ENCODE peak calls at places on chromosomes 13 and 19, in seven cellular contexts. I is CD8-positive, alpha-beta T cell; K is body of pancreas; S is aorta; L is endothelial cell of umbilical vein; N is stomach; R is hepatocyte. P is an unnamed sample. For H3K4me1, the result is how much of the 10 kb centered on the place peaks cover.

GRCh38 chr13:33494596-33495214 is 209.2 kb upstream of the STARD13 start:
- DNase-seq in I (no peak), N (no peak), S (peak), L (peak), R (peak), K (peak), P (no peak)

GRCh38 chr13:35768126-35768525 is 291.6 kb upstream of the MAB21L1 start:
- DNase-seq in I (no peak), N (no peak), L (no peak), S (no peak), R (no peak), K (no peak), P (no peak)

GRCh38 chr13:101514695-101515275 is 62.3 kb downstream of the ITGBL1 start:
- DNase-seq in L (peak), I (no peak), N (no peak), K (peak), R (peak), S (no peak), P (no peak)

GRCh38 chr13:73833331-73834070 is 300.7 kb downstream of the KLF12 start:
- DNase-seq in I (no peak), R (no peak), L (no peak), N (no peak), K (no peak), S (no peak), P (no peak)

GRCh38 chr19:719081-719512 is 10.4 kb downstream of the PALM start:
- DNase-seq in I (no peak), L (no peak), R (no peak), N (no peak), S (peak), K (peak), P (peak)

GRCh38 chr13:60583911-60584753 is 187.1 kb downstream of the TDRD3 start:
- DNase-seq in N (no peak), R (no peak), L (no peak), S (no peak), K (peak), I (no peak), P (no peak)

GRCh38 chr19:54252845-54253244 is 4.2 kb downstream of the LILRB5 start:
- DNase-seq in S (no peak), I (no peak), N (no peak), R (no peak), L (no peak), K (no peak), P (peak)

GRCh38 chr19:6803036-6803404 is 30.5 kb downstream of the VAV1 start:
- DNase-seq in S (no peak), K (peak), N (no peak), L (no peak), I (no peak), R (no peak), P (no peak)

GRCh38 chr19:3655402-3656072 is 28.9 kb upstream of the CACTIN start:
- DNase-seq in S (no peak), L (peak), K (no peak), N (peak), I (no peak), R (peak), P (no peak)

GRCh38 chr13:112248909-112249592 is 127.1 kb upstream of the SPACA7 start:
- DNase-seq in R (no peak), K (no peak), S (no peak), N (no peak), I (peak), L (no peak), P (peak)

GRCh38 chr13:97245011-97245410 is 22.9 kb downstream of the MBNL2 start:
- DNase-seq in K (no peak), I (no peak), S (no peak), R (no peak), N (no peak), L (peak), P (no peak)

GRCh38 chr13:24865158-24865557 is 101.2 kb downstream of the RNF17 start:
- DNase-seq in I (no peak), K (no peak), L (no peak), S (no peak), R (no peak), N (no peak), P (no peak)

GRCh38 chr13:79481685-79482052 is 714 bp downstream of the NDFIP2 start:
- DNase-seq in R (peak), K (peak), S (no peak), I (peak), L (no peak), N (peak), P (no peak)

GRCh38 chr13:98810746-98811145 is 58.3 kb upstream of the SLC15A1 start:
- DNase-seq in L (no peak), I (no peak), N (no peak), K (no peak), R (peak), S (no peak), P (no peak)

GRCh38 chr13:43448605-43449004 is 338.2 kb downstream of the ENOX1 start:
- DNase-seq in S (no peak), N (no peak), R (no peak), K (no peak), L (no peak), I (no peak), P (no peak)

GRCh38 chr13:31807090-31807541 is 67.8 kb downstream of the RXFP2 start:
- DNase-seq in L (no peak), R (no peak), I (no peak), K (no peak), N (no peak), S (no peak), P (no peak)

GRCh38 chr13:96817336-96817941 is 176.8 kb downstream of the OXGR1 start:
- DNase-seq in N (no peak), L (peak), K (no peak), S (no peak), R (peak), I (no peak), P (no peak)

GRCh38 chr13:24153347-24153746 is 7.2 kb upstream of the SPATA13 start:
- DNase-seq in I (no peak), K (no peak), R (no peak), L (no peak), N (no peak), S (no peak), P (no peak)

GRCh38 chr13:40333238-40333637 is 333.2 kb downstream of the FOXO1 start:
- DNase-seq in K (no peak), R (no peak), I (no peak), N (no peak), S (no peak), L (no peak), P (no peak)

GRCh38 chr13:114110091-114110829 is 22.2 kb downstream of the RASA3 start:
- DNase-seq in S (peak), N (peak), K (peak), R (no peak), I (peak), L (peak), P (peak)

GRCh38 chr19:33535176-33535575 is 13.6 kb upstream of the PEPD start:
- DNase-seq in R (no peak), L (no peak), K (no peak), N (no peak), I (no peak), S (no peak), P (no peak)

GRCh38 chr19:4140237-4140711 is 13.2 kb upstream of the CREB3L3 start:
- DNase-seq in S (no peak), N (no peak), L (peak), K (peak), I (peak), R (peak), P (no peak)

GRCh38 chr19:16381756-16382401 is 57.3 kb downstream of the KLF2 start:
- DNase-seq in K (peak), N (no peak), R (no peak), L (no peak), S (peak), I (no peak), P (peak)

GRCh38 chr19:16834747-16835146 is 5.5 kb downstream of the SIN3B start:
- DNase-seq in K (no peak), I (no peak), S (no peak), N (no peak), L (no peak), R (no peak), P (no peak)

GRCh38 chr19:42132030-42132628 is at the start of gene POU2F2:
- DNase-seq in R (no peak), N (peak), L (no peak), K (peak), S (peak), I (peak), P (no peak)

DNA sequence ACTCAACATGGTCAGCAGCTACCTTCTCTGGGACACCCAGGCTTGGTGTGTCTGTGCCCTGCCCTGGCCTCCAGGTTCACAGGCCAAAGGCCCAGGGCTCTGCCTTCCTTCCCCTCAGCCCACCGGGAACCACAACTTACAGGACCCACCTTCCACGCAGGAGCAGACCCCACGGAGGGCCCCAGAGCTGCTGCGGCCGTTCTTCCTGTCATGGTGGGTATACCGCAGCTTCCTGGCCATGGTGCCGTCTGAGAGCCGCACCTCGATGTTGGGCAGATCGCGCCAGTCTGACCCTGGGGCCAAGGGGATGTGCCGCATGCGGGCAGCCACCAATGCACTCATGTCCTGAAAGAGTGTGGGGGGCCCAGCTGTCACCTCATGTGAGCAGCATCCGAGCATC is 17.2 kb upstream of the EIF3G start:
- DNase-seq in R (no peak), K (no peak), I (no peak), N (no peak), S (no peak), L (no peak), P (no peak)
- H3K27ac ChIP-seq in R (no peak), K (no peak), I (no peak), N (no peak), S (no peak), L (no peak), P (no peak)

GRCh38 chr19:45446944-45447343 is 20.9 kb upstream of the FOSB start:
- DNase-seq in K (no peak), L (no peak), R (peak), I (no peak), N (no peak), S (no peak), P (no peak)
- H3K4me1 ChIP-seq in K (under half), L (under half), R (under half), I (half or more), N (half or more), S (under half), P (under half)

GRCh38 chr19:10289167-10289835 is 451 bp upstream of the ICAM5 start:
- DNase-seq in K (no peak), I (peak), N (peak), R (peak), S (no peak), L (no peak), P (no peak)

GRCh38 chr19:10290876-10291553 is 1.3 kb downstream of the ICAM5 start:
- DNase-seq in I (peak), R (peak), L (no peak), N (peak), K (peak), S (peak), P (no peak)

GRCh38 chr19:10290439-10290875 is 705 bp downstream of the ICAM5 start:
- DNase-seq in N (no peak), S (no peak), L (no peak), K (no peak), R (no peak), I (no peak), P (no peak)

GRCh38 chr19:10288662-10289166 is 1.0 kb upstream of the ICAM5 start:
- DNase-seq in L (no peak), R (no peak), N (peak), I (no peak), S (peak), K (no peak), P (no peak)

DNA sequence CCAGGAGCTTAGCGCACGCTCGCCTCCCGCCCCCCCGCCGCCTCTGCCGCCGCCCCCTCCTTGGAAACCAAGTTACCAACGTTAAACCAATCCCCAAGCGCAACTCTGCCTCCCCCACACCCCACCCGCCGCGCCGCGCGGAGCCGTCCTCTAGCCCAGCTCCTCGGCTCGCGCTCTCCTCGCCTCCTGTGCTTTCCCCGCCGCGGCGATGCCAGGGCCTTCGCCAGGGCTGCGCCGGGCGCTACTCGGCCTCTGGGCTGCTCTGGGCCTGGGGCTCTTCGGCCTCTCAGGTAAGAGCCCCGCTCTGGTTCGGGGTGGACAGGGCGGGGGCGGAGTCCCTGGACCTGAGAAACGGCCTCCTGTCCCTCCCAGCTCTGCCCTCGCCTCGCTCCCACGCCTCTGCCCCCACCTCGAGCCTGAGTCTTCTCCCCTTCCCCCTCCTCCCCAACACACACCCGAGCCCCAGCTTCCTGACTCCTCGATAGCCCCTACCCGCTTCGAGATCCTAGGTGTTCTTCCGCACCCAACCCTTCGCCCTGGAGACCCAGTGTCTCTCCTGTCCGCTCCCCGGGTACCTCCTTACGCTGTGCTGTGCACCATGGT is at the start of gene ICAM5:
- DNase-seq in L (no peak), R (no peak), K (no peak), N (no peak), I (no peak), S (no peak), P (no peak)
- H3K27ac ChIP-seq in L (no peak), R (no peak), K (no peak), N (no peak), I (no peak), S (no peak), P (no peak)

GRCh38 chr13:53007872-53008271 is 20.7 kb upstream of the OLFM4 start:
- DNase-seq in I (no peak), K (no peak), N (no peak), R (no peak), S (no peak), L (no peak), P (no peak)
- H3K4me1 ChIP-seq in I (under half), K (under half), N (under half), R (under half), S (under half), L (under half), P (under half)

DNA sequence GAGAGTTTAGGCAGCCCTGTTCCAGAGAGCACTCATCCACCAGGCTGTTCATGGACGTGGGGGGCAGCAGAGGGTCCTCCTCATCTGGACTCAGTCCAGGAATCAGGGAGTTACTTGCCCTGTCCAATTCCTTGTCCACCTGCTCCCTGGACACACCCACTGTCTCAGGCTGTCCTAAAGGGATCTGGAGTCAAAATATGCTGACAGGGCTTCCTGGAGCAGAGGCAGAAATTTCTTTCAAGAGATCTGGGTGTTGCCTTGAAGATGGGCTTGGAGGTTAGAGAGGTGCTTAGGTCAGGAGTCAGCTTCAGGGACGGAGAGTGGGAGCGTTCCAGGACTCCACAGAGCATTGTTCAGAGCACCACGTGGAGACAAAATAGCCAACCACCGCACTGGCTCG is 65.8 kb upstream of the SHISA2 start:
- DNase-seq in I (no peak), N (no peak), L (no peak), K (no peak), S (no peak), R (no peak), P (no peak)
- H3K27ac ChIP-seq in I (no peak), N (no peak), L (no peak), K (no peak), S (no peak), R (no peak), P (no peak)

GRCh38 chr19:8451377-8451776 is 6.6 kb downstream of the HNRNPM start:
- DNase-seq in I (no peak), S (peak), L (no peak), N (no peak), R (no peak), K (no peak), P (no peak)

GRCh38 chr19:8449830-8450229 is 5.1 kb downstream of the HNRNPM start:
- DNase-seq in K (peak), N (no peak), I (no peak), R (no peak), S (no peak), L (no peak), P (no peak)

GRCh38 chr19:8452446-8453123 is 7.8 kb downstream of the HNRNPM start:
- DNase-seq in I (no peak), S (peak), L (no peak), N (no peak), K (no peak), R (no peak), P (no peak)

GRCh38 chr19:8453616-8454015 is 8.8 kb downstream of the HNRNPM start:
- DNase-seq in K (no peak), I (no peak), N (no peak), S (peak), R (no peak), L (no peak), P (no peak)

GRCh38 chr19:8451885-8452284 is 7.1 kb downstream of the HNRNPM start:
- DNase-seq in K (no peak), L (no peak), I (no peak), S (peak), N (no peak), R (peak), P (no peak)
- H3K4me1 ChIP-seq in K (half or more), L (under half), I (half or more), S (under half), N (half or more), R (under half), P (under half)

DNA sequence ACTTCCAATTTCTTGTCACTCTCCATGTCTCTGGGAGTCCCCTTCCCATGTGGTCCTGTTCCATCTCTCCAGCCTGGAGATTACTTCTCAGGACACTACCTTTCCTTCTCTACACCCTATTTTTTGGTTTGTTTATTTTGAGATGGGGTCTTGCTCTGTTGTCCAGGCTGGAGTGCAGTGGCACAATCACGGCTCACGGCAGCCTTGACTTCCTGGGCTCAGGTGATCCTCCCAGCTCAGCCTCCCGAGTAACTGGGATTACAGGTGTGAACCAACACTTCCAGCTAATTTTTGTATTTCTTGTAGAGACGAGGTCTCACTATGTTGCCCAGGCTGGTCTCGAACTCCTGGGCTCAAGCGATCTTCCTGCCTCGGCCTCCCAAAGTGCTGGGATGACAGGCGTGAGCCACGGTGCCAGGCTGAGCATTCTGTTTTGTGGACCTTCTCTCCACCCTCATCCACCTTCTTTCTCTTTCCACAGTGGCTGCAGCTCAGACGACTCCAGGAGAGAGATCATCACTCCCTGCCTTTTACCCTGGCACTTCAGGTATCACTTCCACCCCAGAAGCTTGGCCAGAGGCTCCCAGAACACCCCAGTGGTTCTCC is 644 bp downstream of the HCST start:
- DNase-seq in S (no peak), K (no peak), L (no peak), R (no peak), N (no peak), I (no peak), P (no peak)
- H3K27ac ChIP-seq in S (no peak), K (peak), L (no peak), R (peak), N (peak), I (peak), P (peak)

DNA sequence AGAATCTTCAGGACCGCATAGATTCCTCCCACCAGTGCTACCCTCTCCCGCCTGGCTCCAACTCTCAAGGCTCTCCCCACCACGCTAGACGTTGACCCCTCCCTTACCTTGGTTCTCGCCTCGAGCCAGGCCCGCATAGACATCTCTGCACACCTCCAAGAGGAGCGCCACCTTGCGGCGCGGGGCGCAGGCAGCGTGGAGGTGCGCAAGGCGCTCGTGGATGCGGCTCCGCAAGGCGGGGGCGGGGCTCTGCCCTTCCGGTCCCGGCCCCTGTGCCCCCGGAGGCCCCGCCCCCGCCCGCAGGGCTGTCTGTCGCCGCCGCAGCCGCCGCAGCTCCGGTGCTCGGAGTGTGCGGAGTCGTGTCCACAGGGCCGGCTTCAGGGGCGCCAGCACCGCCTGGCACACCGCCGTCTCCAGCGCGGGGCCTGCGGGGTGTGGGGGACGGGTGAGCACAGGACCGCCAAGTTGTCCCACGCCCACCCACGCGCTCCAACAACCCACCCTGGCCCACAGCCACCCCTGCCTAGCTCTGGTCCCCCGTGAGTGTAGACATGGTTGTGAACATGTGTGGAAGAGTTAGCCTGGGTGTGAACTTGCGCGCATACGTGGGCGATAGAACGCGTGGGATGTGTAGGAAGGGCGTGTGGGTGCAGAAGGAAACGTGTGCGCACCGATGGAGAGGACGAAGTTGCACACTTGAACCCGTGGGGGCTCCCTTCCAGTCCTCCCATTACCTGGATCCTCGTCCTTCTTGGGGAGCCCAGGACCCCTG is 8.1 kb downstream of the RINL start:
- DNase-seq in N (peak), R (peak), I (peak), L (peak), S (peak), K (peak), P (peak)
- H3K4me1 ChIP-seq in N (under half), R (under half), I (under half), L (under half), S (under half), K (under half), P (under half)

GRCh38 chr13:76707360-76707759 is 178.8 kb downstream of the KCTD12 start:
- DNase-seq in S (no peak), R (no peak), I (no peak), N (no peak), K (no peak), L (peak), P (no peak)
- H3K27ac ChIP-seq in S (no peak), R (no peak), I (no peak), N (no peak), K (no peak), L (peak), P (no peak)

GRCh38 chr13:30045916-30046704 is 195.7 kb upstream of the UBL3 start:
- DNase-seq in N (no peak), S (no peak), L (no peak), I (no peak), R (no peak), K (peak), P (no peak)
- H3K4me1 ChIP-seq in N (under half), S (under half), L (under half), I (under half), R (under half), K (under half), P (under half)

P was measured in right atrium auricular region.